ENCODE peak calls at places on chromosomes 11 and 22, in four cellular contexts. One of them, this sample, is unnamed.

GRCh38 chr11:131899954-131900580 is 529.7 kb downstream of the NTM start:
- DNase-seq in WTC11: no peak
- DNase-seq in K562: no peak
- DNase-seq in HepG2: no peak
- DNase-seq in this sample: peak; percentile 39

GRCh38 chr11:116170526-116171120 is 602.2 kb downstream of the BUD13 start:
- DNase-seq in WTC11: peak; percentile 41
- DNase-seq in K562: no peak
- DNase-seq in HepG2: peak; percentile 5
- DNase-seq in this sample: peak; percentile 52

GRCh38 chr11:105718641-105719040 is 108.8 kb downstream of the GRIA4 start:
- DNase-seq in WTC11: no peak
- DNase-seq in HepG2: no peak
- DNase-seq in K562: no peak
- DNase-seq in this sample: no peak

GRCh38 chr11:76665921-76666351 is 4.6 kb downstream of the LRRC32 start:
- DNase-seq in HepG2: no peak
- DNase-seq in WTC11: no peak
- DNase-seq in K562: no peak
- DNase-seq in this sample: peak; percentile 20

GRCh38 chr11:75921808-75922207 is 106.8 kb downstream of the UVRAG start:
- DNase-seq in K562: no peak
- DNase-seq in WTC11: no peak
- DNase-seq in HepG2: no peak
- DNase-seq in this sample: no peak

GRCh38 chr11:96307748-96308133 is 35.3 kb downstream of the MAML2 start:
- DNase-seq in K562: no peak
- DNase-seq in WTC11: no peak
- DNase-seq in HepG2: no peak
- DNase-seq in this sample: no peak

GRCh38 chr22:32175751-32176644 is 16.9 kb upstream of the C22orf42 start:
- DNase-seq in WTC11: peak; percentile 73
- DNase-seq in K562: no peak
- DNase-seq in HepG2: no peak
- DNase-seq in this sample: peak; percentile 62

GRCh38 chr11:111761056-111761455 is 5.1 kb downstream of the PPP2R1B start:
- DNase-seq in HepG2: no peak
- DNase-seq in K562: no peak
- DNase-seq in WTC11: no peak
- DNase-seq in this sample: no peak

GRCh38 chr11:17753641-17754040 is 19.1 kb downstream of the KCNC1 start:
- DNase-seq in K562: no peak
- DNase-seq in WTC11: no peak
- DNase-seq in HepG2: no peak
- DNase-seq in this sample: no peak

GRCh38 chr11:46541593-46542371 is 52.0 kb downstream of the AMBRA1 start:
- DNase-seq in K562: peak; percentile 80
- DNase-seq in WTC11: no peak
- DNase-seq in HepG2: no peak
- DNase-seq in this sample: no peak
- TF ChIP-seq CTCF in K562: no peak
- TF ChIP-seq CTCF in WTC11: no peak
- TF ChIP-seq CTCF in HepG2: peak; percentile 23
- TF ChIP-seq CTCF in this sample: no peak

DNA sequence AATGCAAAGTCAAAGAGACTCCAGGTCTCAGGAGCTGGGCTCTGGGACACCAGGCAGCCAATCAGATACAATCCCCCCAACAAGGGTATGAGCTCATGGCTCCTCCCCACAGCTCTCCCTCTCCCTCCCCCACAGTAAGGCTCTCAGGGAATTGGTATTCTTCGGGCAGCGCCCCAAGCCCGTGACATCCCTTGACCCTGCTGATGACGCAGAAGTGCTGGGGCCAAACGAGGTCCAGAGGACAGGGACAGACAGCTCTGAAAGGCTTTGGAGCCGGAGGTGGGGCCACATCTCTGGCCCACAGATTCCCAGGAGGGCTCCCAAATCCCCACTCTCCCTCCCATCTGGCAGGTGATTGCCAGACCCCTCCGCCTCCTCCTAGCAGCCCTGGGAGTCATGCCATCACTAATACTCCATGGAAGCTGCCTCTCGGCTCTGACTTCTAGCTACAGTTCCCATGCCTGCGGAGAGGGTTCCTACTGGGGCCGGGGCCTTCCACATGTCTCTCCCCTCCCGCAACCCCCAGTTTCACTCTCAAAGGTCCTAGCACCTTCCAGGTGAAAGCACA is 5.8 kb downstream of the USP2 start:
- DNase-seq in WTC11: no peak
- DNase-seq in HepG2: peak; percentile 58
- DNase-seq in K562: peak; percentile 59
- DNase-seq in this sample: peak; percentile 45
- TF ChIP-seq FOXJ3 in WTC11: no peak
- TF ChIP-seq FOXJ3 in HepG2: no peak
- TF ChIP-seq FOXJ3 in K562: no peak
- TF ChIP-seq FOXJ3 in this sample: no peak

GRCh38 chr11:119572481-119573424 is 149.8 kb upstream of the THY1 start:
- DNase-seq in K562: no peak
- DNase-seq in WTC11: peak; percentile 36
- DNase-seq in HepG2: no peak
- DNase-seq in this sample: no peak
- TF ChIP-seq CTCF in K562: peak; percentile 48
- TF ChIP-seq CTCF in WTC11: no peak
- TF ChIP-seq CTCF in HepG2: no peak
- TF ChIP-seq CTCF in this sample: peak; percentile 10

GRCh38 chr11:43952401-43953342 is 10.2 kb downstream of the C11orf96 start:
- DNase-seq in WTC11: no peak
- DNase-seq in HepG2: no peak
- DNase-seq in K562: peak; percentile 63
- DNase-seq in this sample: no peak

GRCh38 chr11:43954241-43954640 is 11.8 kb downstream of the C11orf96 start:
- DNase-seq in WTC11: no peak
- DNase-seq in HepG2: no peak
- DNase-seq in K562: no peak
- DNase-seq in this sample: no peak

GRCh38 chr11:43955381-43956118 is 13.1 kb downstream of the C11orf96 start:
- DNase-seq in HepG2: no peak
- DNase-seq in WTC11: no peak
- DNase-seq in K562: no peak
- DNase-seq in this sample: no peak

GRCh38 chr11:43952020-43952400 is 9.6 kb downstream of the C11orf96 start:
- DNase-seq in K562: no peak
- DNase-seq in WTC11: no peak
- DNase-seq in HepG2: no peak
- DNase-seq in this sample: no peak

DNA sequence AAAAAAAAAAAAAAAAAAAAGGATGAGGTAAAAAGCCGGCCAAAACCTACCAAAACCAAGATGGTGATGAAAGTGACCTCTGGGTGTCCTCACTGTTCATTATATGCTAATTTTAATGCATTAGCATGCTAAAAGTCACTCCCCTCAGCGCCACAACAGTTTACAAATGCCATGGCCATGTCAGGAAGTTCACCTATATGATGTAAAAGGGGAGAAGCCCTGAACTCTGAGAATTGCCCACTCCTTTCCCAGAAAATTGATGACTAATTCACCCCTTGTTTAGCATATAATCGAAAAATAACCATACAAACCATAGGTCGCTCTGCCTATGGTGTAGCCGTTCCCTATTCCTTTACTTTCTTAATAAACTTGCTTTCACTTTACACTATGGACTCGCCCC is 11.1 kb downstream of the C11orf96 start:
- DNase-seq in HepG2: no peak
- DNase-seq in WTC11: no peak
- DNase-seq in K562: no peak
- DNase-seq in this sample: no peak
- TF ChIP-seq FOXJ3 in HepG2: no peak
- TF ChIP-seq FOXJ3 in WTC11: no peak
- TF ChIP-seq FOXJ3 in K562: no peak
- TF ChIP-seq FOXJ3 in this sample: no peak

GRCh38 chr11:118785362-118785761 is 5.6 kb downstream of the DDX6 start:
- DNase-seq in K562: no peak
- DNase-seq in WTC11: no peak
- DNase-seq in HepG2: no peak
- DNase-seq in this sample: no peak

GRCh38 chr11:118783724-118784495 is 7.1 kb downstream of the DDX6 start:
- DNase-seq in WTC11: no peak
- DNase-seq in HepG2: no peak
- DNase-seq in K562: no peak
- DNase-seq in this sample: no peak

GRCh38 chr11:118789501-118790356 is 1.2 kb downstream of the DDX6 start:
- DNase-seq in HepG2: no peak
- DNase-seq in K562: peak; percentile 38
- DNase-seq in WTC11: no peak
- DNase-seq in this sample: no peak

GRCh38 chr11:118790357-118791014 is 478 bp downstream of the DDX6 start:
- DNase-seq in WTC11: peak; percentile 61
- DNase-seq in K562: peak; percentile 80
- DNase-seq in HepG2: peak; percentile 59
- DNase-seq in this sample: peak; percentile 79

DNA sequence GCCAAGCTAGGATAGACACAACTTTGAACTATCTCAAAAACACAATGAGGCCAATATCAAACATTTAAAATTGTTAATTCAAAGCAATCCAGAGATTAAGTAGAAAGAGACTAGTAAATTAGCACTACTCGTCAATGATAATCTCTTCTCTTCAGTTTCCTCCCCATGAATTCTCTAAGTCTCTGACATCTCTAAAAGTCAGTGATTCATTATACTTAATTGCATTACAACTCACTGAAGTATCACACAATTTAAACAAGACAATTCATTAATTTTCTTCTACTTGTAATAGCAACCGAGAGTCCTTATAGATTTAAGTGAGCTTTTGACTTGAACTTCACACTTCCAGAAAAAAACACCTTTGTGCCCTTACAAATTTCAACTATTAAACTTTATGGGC is 4.3 kb downstream of the DDX6 start:
- DNase-seq in WTC11: no peak
- DNase-seq in HepG2: no peak
- DNase-seq in K562: no peak
- DNase-seq in this sample: no peak
- TF ChIP-seq CTCF in WTC11: no peak
- TF ChIP-seq CTCF in HepG2: no peak
- TF ChIP-seq CTCF in K562: no peak
- TF ChIP-seq CTCF in this sample: no peak